ENCODE peak calls at places on chromosomes 3 and 15, in eight cellular contexts. J is GM04504, Z is nephron progenitor cell, V is kidney epithelial cell, R is NT2/D1, H is NCI-H187, F is NCI-H748 treated with DMSO at 0.1 percent for 48 hours, L is cerebellar cortex. E is an unnamed sample.

GRCh38 chr3:190249414-190249813 is 72.8 kb downstream of the CLDN1 start:
- DNase-seq in H (no peak), V (no peak), J (no peak), L (no peak), F (no peak), Z (no peak), R (no peak), E (no peak)

GRCh38 chr3:43960448-43960840 is 269.7 kb downstream of the ABHD5 start:
- DNase-seq in J (no peak), Z (no peak), H (peak), L (no peak), R (no peak), V (no peak), F (no peak), E (no peak)

GRCh38 chr3:177589921-177590336 is 392.6 kb upstream of the TBL1XR1 start:
- DNase-seq in L (no peak), H (peak), V (peak), R (no peak), F (peak), Z (peak), J (peak), E (peak)

GRCh38 chr3:48344867-48345507 is 11.5 kb upstream of the SPINK8 start:
- DNase-seq in F (no peak), R (no peak), J (no peak), Z (no peak), V (no peak), L (no peak), H (no peak), E (no peak)

GRCh38 chr3:18418173-18418572 is 7.0 kb downstream of the SATB1 start:
- DNase-seq in Z (no peak), F (no peak), V (no peak), L (peak), H (no peak), J (no peak), R (no peak), E (no peak)

GRCh38 chr3:100159564-100160153 is 45.4 kb upstream of the FILIP1L start:
- DNase-seq in Z (no peak), L (no peak), J (no peak), F (no peak), H (no peak), R (no peak), V (no peak), E (no peak)

GRCh38 chr3:11510001-11510760 is 133.5 kb downstream of the VGLL4 start:
- DNase-seq in Z (peak), R (no peak), H (no peak), V (no peak), F (peak), J (no peak), L (no peak), E (no peak)

GRCh38 chr3:76352848-76353130 is 567.4 kb upstream of the ZNF717 start:
- DNase-seq in L (no peak), J (no peak), Z (no peak), H (no peak), R (no peak), F (no peak), V (no peak), E (no peak)

GRCh38 chr3:160224256-160224655 is 966 bp upstream of the C3orf80 start:
- DNase-seq in L (peak), Z (peak), V (no peak), F (no peak), R (no peak), H (no peak), J (no peak), E (no peak)

GRCh38 chr15:70140543-70141375 is 43.0 kb upstream of the TLE3 start:
- DNase-seq in L (no peak), F (no peak), H (no peak), J (no peak), Z (no peak), R (peak), V (no peak), E (no peak)

GRCh38 chr15:95175914-95176658 is 944.7 kb downstream of the MCTP2 start:
- DNase-seq in R (no peak), F (no peak), V (no peak), Z (no peak), L (no peak), J (peak), H (no peak), E (no peak)